ENCODE peak calls at places on chromosome 22, in ten cellular contexts. E, Q, O, K, V, H, T, M, P and D are unnamed samples. For H3K27me3, the result is how much of the 10 kb centered on the place peaks cover.

GRCh38 chr22:30802202-30803166 is 107.8 kb downstream of the OSBP2 start:
- DNase-seq in E (peak), Q (peak), O (peak), K (peak), V (no peak), H (peak), T (peak), M (no peak), P (peak), D (peak)

GRCh38 chr22:27880778-27881394 is 38.2 kb downstream of the PITPNB start:
- DNase-seq in E (peak), Q (peak), O (peak), K (peak), V (no peak), H (peak), T (peak), M (no peak), P (peak), D (peak)

GRCh38 chr22:36374603-36375024 is 13.2 kb downstream of the MYH9 start:
- DNase-seq in E (no peak), Q (no peak), O (no peak), K (no peak), V (no peak), H (peak), T (no peak), M (no peak), P (no peak), D (peak)

GRCh38 chr22:26428515-26429457 is at the start of gene ASPHD2:
- DNase-seq in E (peak), Q (peak), O (peak), K (peak), V (no peak), H (no peak), T (peak), M (no peak), P (no peak), D (peak)

GRCh38 chr22:41036924-41037323 is 55.5 kb upstream of the EP300 start:
- DNase-seq in E (no peak), Q (no peak), O (no peak), K (no peak), V (no peak), H (no peak), T (no peak), M (no peak), P (no peak), D (no peak)

GRCh38 chr22:47158457-47158856 is 396.0 kb downstream of the TBC1D22A start:
- DNase-seq in E (no peak), Q (no peak), O (no peak), K (no peak), V (no peak), H (no peak), T (no peak), M (no peak), P (no peak), D (no peak)

GRCh38 chr22:38947321-38948112 is 9.9 kb upstream of the APOBEC3A start:
- DNase-seq in E (no peak), Q (no peak), O (no peak), K (no peak), V (no peak), H (no peak), T (no peak), M (no peak), P (no peak), D (no peak)

GRCh38 chr22:39240841-39241631 is 3.7 kb downstream of the PDGFB start:
- DNase-seq in E (no peak), Q (peak), O (no peak), K (peak), V (no peak), H (peak), T (no peak), M (no peak), P (no peak), D (peak)

GRCh38 chr22:25702046-25702445 is 39.9 kb upstream of the MYO18B start:
- DNase-seq in E (peak), Q (peak), O (no peak), K (no peak), V (no peak), H (no peak), T (no peak), M (no peak), P (no peak), D (no peak)

GRCh38 chr22:43222281-43222680 is 35.3 kb upstream of the TTLL12 start:
- DNase-seq in E (no peak), Q (no peak), O (no peak), K (no peak), V (no peak), H (no peak), T (no peak), M (no peak), P (no peak), D (peak)

GRCh38 chr22:31683181-31684105 is 21.4 kb upstream of the PISD start:
- DNase-seq in E (no peak), Q (no peak), O (no peak), K (no peak), V (no peak), H (no peak), T (no peak), M (no peak), P (no peak), D (no peak)

GRCh38 chr22:27973851-27974250 is 54.8 kb upstream of the PITPNB start:
- DNase-seq in E (peak), Q (no peak), O (no peak), K (no peak), V (no peak), H (no peak), T (no peak), M (no peak), P (no peak), D (no peak)

GRCh38 chr22:42544686-42545085 is 9.1 kb upstream of the SERHL2 start:
- DNase-seq in E (no peak), Q (no peak), O (no peak), K (no peak), V (no peak), H (no peak), T (peak), M (no peak), P (no peak), D (no peak)

GRCh38 chr22:30984317-30984716 is 15.3 kb downstream of the TUG1 start:
- DNase-seq in E (no peak), Q (no peak), O (no peak), K (no peak), V (no peak), H (no peak), T (no peak), M (no peak), P (no peak), D (no peak)

GRCh38 chr22:48263431-48263765 is 1500.9 kb downstream of the TBC1D22A start:
- DNase-seq in E (no peak), Q (no peak), O (no peak), K (no peak), V (no peak), H (no peak), T (no peak), M (no peak), P (no peak), D (no peak)

GRCh38 chr22:43230983-43231723 is 44.2 kb upstream of the TTLL12 start:
- DNase-seq in E (peak), Q (peak), O (peak), K (peak), V (no peak), H (peak), T (peak), M (no peak), P (peak), D (peak)

GRCh38 chr22:26134654-26135330 is 34.5 kb upstream of the SEZ6L start:
- DNase-seq in E (no peak), Q (no peak), O (no peak), K (no peak), V (peak), H (peak), T (no peak), M (no peak), P (peak), D (no peak)

GRCh38 chr22:18000441-18001039 is 23.8 kb downstream of the MICAL3 start:
- DNase-seq in E (no peak), Q (peak), O (no peak), K (no peak), V (no peak), H (no peak), T (no peak), M (no peak), P (no peak), D (peak)

GRCh38 chr22:37906364-37907008 is 389 bp downstream of the MICALL1 start:
- DNase-seq in E (no peak), Q (peak), O (no peak), K (no peak), V (no peak), H (no peak), T (no peak), M (no peak), P (no peak), D (peak)

GRCh38 chr22:47169801-47170140 is 407.3 kb downstream of the TBC1D22A start:
- DNase-seq in E (no peak), Q (no peak), O (no peak), K (no peak), V (no peak), H (no peak), T (no peak), M (no peak), P (no peak), D (no peak)

GRCh38 chr22:23970816-23971482 is 3.3 kb downstream of the DDT start:
- DNase-seq in E (no peak), Q (no peak), O (no peak), K (no peak), V (peak), H (no peak), T (no peak), M (no peak), P (no peak), D (no peak)

GRCh38 chr22:30430933-30431332 is 5.4 kb downstream of the MTFP1 start:
- DNase-seq in E (no peak), Q (no peak), O (no peak), K (no peak), V (no peak), H (no peak), T (no peak), M (no peak), P (no peak), D (no peak)

GRCh38 chr22:47847281-47847890 is 1084.9 kb downstream of the TBC1D22A start:
- DNase-seq in E (no peak), Q (no peak), O (peak), K (no peak), V (peak), H (no peak), T (no peak), M (no peak), P (no peak), D (no peak)

GRCh38 chr22:37184816-37185541 is 3.1 kb downstream of the C1QTNF6 start:
- DNase-seq in E (no peak), Q (no peak), O (no peak), K (no peak), V (no peak), H (no peak), T (no peak), M (no peak), P (no peak), D (no peak)

GRCh38 chr22:38471237-38471636 is 3.3 kb downstream of the KDELR3 start:
- DNase-seq in E (no peak), Q (no peak), O (no peak), K (no peak), V (no peak), H (no peak), T (no peak), M (no peak), P (no peak), D (no peak)

GRCh38 chr22:23499845-23500500 is 80.1 kb downstream of the IGLL1 start:
- DNase-seq in E (no peak), Q (no peak), O (no peak), K (no peak), V (no peak), H (no peak), T (no peak), M (no peak), P (no peak), D (no peak)

GRCh38 chr22:25564979-25565677 is 653 bp downstream of the GRK3 start:
- DNase-seq in E (no peak), Q (no peak), O (no peak), K (no peak), V (no peak), H (no peak), T (no peak), M (no peak), P (peak), D (peak)

GRCh38 chr22:18085188-18085587 is 7.4 kb downstream of the PEX26 start:
- DNase-seq in E (peak), Q (no peak), O (no peak), K (no peak), V (no peak), H (no peak), T (no peak), M (no peak), P (no peak), D (no peak)

GRCh38 chr22:38872831-38873248 is 824 bp upstream of the CBX6 start:
- DNase-seq in E (peak), Q (no peak), O (peak), K (no peak), V (peak), H (no peak), T (no peak), M (no peak), P (no peak), D (peak)

GRCh38 chr22:23831781-23832180 is 7.0 kb downstream of the DERL3 start:
- DNase-seq in E (no peak), Q (no peak), O (no peak), K (no peak), V (no peak), H (no peak), T (no peak), M (no peak), P (no peak), D (no peak)

GRCh38 chr22:33104192-33104591 is 46.0 kb upstream of the SYN3 start:
- DNase-seq in E (no peak), Q (no peak), O (no peak), K (no peak), V (no peak), H (no peak), T (no peak), M (no peak), P (no peak), D (no peak)

GRCh38 chr22:25567305-25567704 is 2.8 kb downstream of the GRK3 start:
- DNase-seq in E (no peak), Q (no peak), O (no peak), K (no peak), V (no peak), H (no peak), T (no peak), M (no peak), P (no peak), D (no peak)

GRCh38 chr22:40263191-40263590 is 83.1 kb upstream of the ADSL start:
- DNase-seq in E (no peak), Q (no peak), O (no peak), K (no peak), V (no peak), H (no peak), T (peak), M (no peak), P (no peak), D (no peak)

GRCh38 chr22:46966846-46967245 is 204.4 kb downstream of the TBC1D22A start:
- DNase-seq in E (no peak), Q (no peak), O (no peak), K (no peak), V (no peak), H (no peak), T (no peak), M (no peak), P (no peak), D (no peak)

GRCh38 chr22:41344189-41344788 is 37.5 kb upstream of the TEF start:
- DNase-seq in E (no peak), Q (no peak), O (no peak), K (no peak), V (no peak), H (no peak), T (no peak), M (no peak), P (no peak), D (no peak)

GRCh38 chr22:47295226-47295901 is 532.9 kb downstream of the TBC1D22A start:
- DNase-seq in E (no peak), Q (no peak), O (no peak), K (no peak), V (no peak), H (no peak), T (no peak), M (no peak), P (no peak), D (no peak)

GRCh38 chr22:46122980-46123693 is 27.2 kb upstream of the PPARA start:
- DNase-seq in E (no peak), Q (no peak), O (no peak), K (no peak), V (no peak), H (no peak), T (no peak), M (no peak), P (no peak), D (no peak)

GRCh38 chr22:49754674-49755590 is 72.7 kb downstream of the BRD1 start:
- DNase-seq in E (no peak), Q (no peak), O (no peak), K (no peak), V (peak), H (no peak), T (no peak), M (no peak), P (no peak), D (no peak)
- H3K27me3 ChIP-seq in E (under half), Q (under half), O (under half), K (under half), V (under half), H (under half), T (under half), M (half or more), P (under half), D (under half)

GRCh38 chr22:45112136-45112879 is 51.4 kb upstream of the NUP50 start:
- DNase-seq in E (peak), Q (no peak), O (no peak), K (no peak), V (no peak), H (no peak), T (peak), M (no peak), P (no peak), D (no peak)

GRCh38 chr22:45103756-45104155 is 60.0 kb upstream of the NUP50 start:
- DNase-seq in E (no peak), Q (no peak), O (no peak), K (no peak), V (no peak), H (no peak), T (no peak), M (no peak), P (no peak), D (no peak)

GRCh38 chr22:45104313-45104712 is 59.4 kb upstream of the NUP50 start:
- DNase-seq in E (no peak), Q (no peak), O (no peak), K (no peak), V (no peak), H (no peak), T (no peak), M (no peak), P (no peak), D (no peak)

GRCh38 chr22:45105281-45105700 is 58.4 kb upstream of the NUP50 start:
- DNase-seq in E (no peak), Q (no peak), O (no peak), K (no peak), V (no peak), H (no peak), T (no peak), M (no peak), P (no peak), D (no peak)

DNA sequence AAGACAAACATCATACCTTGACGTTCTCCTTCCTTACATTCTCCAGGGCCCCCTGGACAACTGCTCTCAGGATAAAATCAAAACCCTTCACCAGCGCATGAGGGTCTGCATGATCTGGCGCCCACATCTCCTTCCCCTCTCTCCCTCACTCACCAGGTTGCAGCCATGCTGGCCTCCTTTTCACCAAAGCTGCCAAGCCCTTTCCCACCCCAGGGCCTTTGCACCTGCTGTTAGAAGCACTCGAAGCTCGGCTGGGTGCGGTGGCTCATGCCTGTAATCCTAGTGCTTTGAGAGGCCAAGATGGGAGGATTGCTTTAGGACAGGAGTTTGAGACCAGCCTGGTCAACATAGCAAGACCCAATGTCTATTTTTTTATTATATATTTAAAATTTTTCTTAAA is 56.1 kb upstream of the NUP50 start:
- DNase-seq in E (no peak), Q (no peak), O (no peak), K (no peak), V (no peak), H (no peak), T (no peak), M (no peak), P (no peak), D (no peak)
- H3K27me3 ChIP-seq in E (under half), Q (under half), O (under half), K (under half), V (under half), H (under half), T (under half), M (under half), P (under half), D (under half)

DNA sequence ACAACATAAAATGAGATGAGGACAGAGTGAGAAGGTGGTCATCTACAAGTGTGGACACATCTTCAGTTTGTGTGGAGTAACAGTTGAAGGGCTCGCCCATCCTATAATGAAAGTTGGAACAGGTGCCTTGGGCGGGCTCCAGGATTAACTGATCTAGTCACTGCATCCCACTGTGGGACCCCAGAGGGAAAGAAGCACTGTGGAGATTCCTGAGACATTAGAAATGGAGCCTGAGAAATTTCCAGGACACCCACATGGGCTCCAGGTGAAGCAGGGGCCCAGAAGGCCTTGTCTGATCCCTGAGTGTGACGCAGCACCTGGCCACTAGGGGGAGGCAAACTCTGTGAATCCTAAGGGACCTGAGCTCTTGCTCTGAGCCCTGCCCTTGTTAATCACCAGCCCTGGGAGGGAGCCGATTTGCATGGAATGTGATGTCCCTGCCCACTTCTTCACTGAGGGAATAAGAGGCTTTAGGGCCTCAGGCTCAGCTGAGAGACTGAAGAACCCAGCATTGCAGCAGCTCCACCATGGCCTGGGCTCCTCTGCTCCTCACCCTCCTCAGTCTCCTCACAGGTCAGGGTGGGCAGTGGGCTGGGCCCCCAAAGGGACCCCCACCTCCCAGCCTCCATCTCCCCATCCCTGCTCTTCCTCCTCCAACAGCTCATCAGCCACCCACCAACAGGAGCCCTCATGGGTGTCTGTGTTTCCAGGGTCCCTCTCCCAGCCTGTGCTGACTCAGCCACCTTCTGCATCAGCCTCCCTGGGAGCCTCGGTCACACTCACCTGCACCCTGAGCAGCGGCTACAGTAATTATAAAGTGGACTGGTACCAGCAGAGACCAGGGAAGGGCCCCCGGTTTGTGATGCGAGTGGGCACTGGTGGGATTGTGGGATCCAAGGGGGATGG is 98.4 kb downstream of the VPREB1 start:
- DNase-seq in E (peak), Q (peak), O (peak), K (peak), V (peak), H (peak), T (no peak), M (no peak), P (peak), D (peak)
- H3K27me3 ChIP-seq in E (under half), Q (under half), O (under half), K (under half), V (under half), H (under half), T (under half), M (under half), P (half or more), D (under half)

GRCh38 chr22:19787849-19788141 is 27.2 kb downstream of the TBX1 start:
- DNase-seq in E (no peak), Q (no peak), O (no peak), K (no peak), V (no peak), H (no peak), T (no peak), M (no peak), P (no peak), D (no peak)
- H3K27me3 ChIP-seq in E (under half), Q (under half), O (under half), K (under half), V (under half), H (under half), T (under half), M (under half), P (under half), D (under half)

GRCh38 chr22:29205598-29206371 is at the start of gene EMID1:
- DNase-seq in E (no peak), Q (no peak), O (no peak), K (no peak), V (no peak), H (no peak), T (no peak), M (no peak), P (no peak), D (peak)
- H3K27me3 ChIP-seq in E (under half), Q (under half), O (under half), K (under half), V (under half), H (under half), T (under half), M (under half), P (under half), D (under half)